ENCODE peak calls at places on chromosome 1, in four cellular contexts. O is A549, Y is HCT116, M is mammary epithelial cell. V is an unnamed sample.

GRCh38 chr1:182355718-182356098 is 35.9 kb downstream of the GLUL start:
- DNase-seq in O (no peak), Y (no peak), M (no peak), V (no peak)

GRCh38 chr1:65260851-65261473 is 48.4 kb upstream of the DNAJC6 start:
- DNase-seq in O (peak), Y (peak), M (peak), V (peak)

GRCh38 chr1:247210062-247210385 is 38.2 kb upstream of the ZNF124 start:
- DNase-seq in O (no peak), Y (no peak), M (no peak), V (no peak)

GRCh38 chr1:182633657-182634281 is 29.6 kb upstream of the RGS16 start:
- DNase-seq in O (no peak), Y (no peak), M (no peak), V (no peak)

GRCh38 chr1:208936431-208936830 is 647.1 kb upstream of the CAMK1G start:
- DNase-seq in O (no peak), Y (no peak), M (no peak), V (no peak)

GRCh38 chr1:7422561-7422960 is 348.5 kb upstream of the VAMP3 start:
- DNase-seq in O (no peak), Y (no peak), M (no peak), V (no peak)

GRCh38 chr1:70194601-70195000 is 10.8 kb downstream of the LRRC40 start:
- DNase-seq in O (no peak), Y (no peak), M (no peak), V (no peak)

GRCh38 chr1:27655151-27655929 is 16.7 kb downstream of the IFI6 start:
- DNase-seq in O (no peak), Y (no peak), M (no peak), V (no peak)

GRCh38 chr1:109161836-109162606 is 48.1 kb downstream of the ELAPOR1 start:
- DNase-seq in O (no peak), Y (no peak), M (peak), V (peak)

GRCh38 chr1:206878456-206878855 is 13.0 kb downstream of the IL20 start:
- DNase-seq in O (peak), Y (peak), M (no peak), V (no peak)
- TF ChIP-seq CTCF in O (no peak), Y (peak), M (peak), V (peak)

GRCh38 chr1:15424981-15425380 is 13.3 kb upstream of the CTRC start:
- DNase-seq in O (no peak), Y (no peak), M (no peak), V (no peak)

GRCh38 chr1:15425961-15426360 is 12.3 kb upstream of the CTRC start:
- DNase-seq in O (no peak), Y (no peak), M (no peak), V (no peak)

GRCh38 chr1:15425521-15425920 is 12.7 kb upstream of the CTRC start:
- DNase-seq in O (no peak), Y (no peak), M (no peak), V (no peak)

GRCh38 chr1:15427280-15427666 is 11.0 kb upstream of the CTRC start:
- DNase-seq in O (no peak), Y (no peak), M (no peak), V (no peak)

DNA sequence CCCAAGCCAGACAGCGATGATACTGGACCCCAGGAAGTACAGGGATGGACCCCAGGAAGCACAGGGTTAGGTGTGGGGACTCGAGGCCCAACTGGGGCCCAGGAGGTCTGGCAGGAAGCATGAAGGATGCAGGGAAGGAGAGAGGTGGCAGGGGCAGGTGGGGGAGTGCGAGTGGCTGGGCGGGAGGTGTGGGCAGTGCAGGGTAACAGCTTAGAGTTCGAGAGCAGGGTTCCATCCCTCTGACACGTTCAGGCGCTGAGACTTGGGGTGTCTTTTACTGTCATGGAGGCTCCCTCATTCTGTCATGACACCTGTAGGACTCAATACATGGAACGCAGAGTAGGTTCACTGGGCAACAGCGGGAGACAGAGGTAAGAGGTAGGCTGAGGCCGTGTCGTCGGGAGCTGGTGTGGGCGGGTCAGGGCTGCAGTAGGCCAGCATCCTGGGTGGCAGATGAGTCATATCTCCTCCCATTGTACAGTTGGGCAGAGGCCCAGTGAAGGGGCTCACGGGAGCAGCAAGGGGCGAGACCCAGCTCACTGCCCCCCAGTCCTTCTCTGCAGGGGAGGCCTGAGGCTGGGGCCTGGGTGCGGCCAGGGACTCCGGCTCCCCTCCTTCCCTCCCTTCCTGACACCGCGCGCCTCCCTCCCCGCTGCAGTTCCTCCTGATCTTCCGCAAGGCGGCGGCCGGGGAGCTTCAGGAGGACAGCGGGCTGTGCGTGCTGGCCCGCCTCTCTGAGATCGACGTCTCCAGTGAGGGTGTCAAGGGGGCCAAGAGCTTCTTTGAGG is 11.6 kb upstream of the CTRC start:
- DNase-seq in O (peak), Y (no peak), M (no peak), V (no peak)
- TF ChIP-seq CTCF in O (peak), Y (no peak), M (no peak), V (no peak)

GRCh38 chr1:2237773-2238172 is 9.7 kb downstream of the SKI start:
- DNase-seq in O (peak), Y (no peak), M (no peak), V (no peak)
- TF ChIP-seq CTCF in O (no peak), Y (peak), M (no peak), V (peak)

GRCh38 chr1:1307908-1308755 is at the start of the genes ACAP3 and PUSL1:
- DNase-seq in O (peak), Y (peak), M (peak), V (peak)
- TF ChIP-seq CTCF in O (no peak), Y (no peak), M (no peak), V (peak)

DNA sequence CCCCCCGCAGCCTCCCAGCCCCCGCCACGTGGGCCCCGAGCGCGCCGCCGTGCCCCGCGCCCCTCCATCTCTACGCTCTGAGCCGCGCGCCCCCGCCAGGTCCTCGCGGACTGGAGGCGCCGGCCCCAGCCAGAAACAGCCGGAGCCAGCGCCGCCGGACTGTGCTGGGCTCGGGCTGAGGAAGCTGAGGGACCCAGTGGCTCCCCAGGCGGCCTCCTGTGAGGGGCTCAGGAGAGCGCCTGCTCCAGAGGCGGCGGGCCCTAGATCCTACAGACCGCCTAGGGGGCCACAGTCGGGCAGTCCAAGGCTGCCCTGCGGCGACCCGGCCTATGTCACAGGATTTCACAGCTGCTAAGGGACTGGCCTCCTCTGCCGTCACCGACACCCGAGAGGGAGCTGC is 82.1 kb downstream of the NENF start:
- DNase-seq in O (no peak), Y (no peak), M (no peak), V (no peak)
- TF ChIP-seq CTCF in O (no peak), Y (no peak), M (no peak), V (no peak)

DNA sequence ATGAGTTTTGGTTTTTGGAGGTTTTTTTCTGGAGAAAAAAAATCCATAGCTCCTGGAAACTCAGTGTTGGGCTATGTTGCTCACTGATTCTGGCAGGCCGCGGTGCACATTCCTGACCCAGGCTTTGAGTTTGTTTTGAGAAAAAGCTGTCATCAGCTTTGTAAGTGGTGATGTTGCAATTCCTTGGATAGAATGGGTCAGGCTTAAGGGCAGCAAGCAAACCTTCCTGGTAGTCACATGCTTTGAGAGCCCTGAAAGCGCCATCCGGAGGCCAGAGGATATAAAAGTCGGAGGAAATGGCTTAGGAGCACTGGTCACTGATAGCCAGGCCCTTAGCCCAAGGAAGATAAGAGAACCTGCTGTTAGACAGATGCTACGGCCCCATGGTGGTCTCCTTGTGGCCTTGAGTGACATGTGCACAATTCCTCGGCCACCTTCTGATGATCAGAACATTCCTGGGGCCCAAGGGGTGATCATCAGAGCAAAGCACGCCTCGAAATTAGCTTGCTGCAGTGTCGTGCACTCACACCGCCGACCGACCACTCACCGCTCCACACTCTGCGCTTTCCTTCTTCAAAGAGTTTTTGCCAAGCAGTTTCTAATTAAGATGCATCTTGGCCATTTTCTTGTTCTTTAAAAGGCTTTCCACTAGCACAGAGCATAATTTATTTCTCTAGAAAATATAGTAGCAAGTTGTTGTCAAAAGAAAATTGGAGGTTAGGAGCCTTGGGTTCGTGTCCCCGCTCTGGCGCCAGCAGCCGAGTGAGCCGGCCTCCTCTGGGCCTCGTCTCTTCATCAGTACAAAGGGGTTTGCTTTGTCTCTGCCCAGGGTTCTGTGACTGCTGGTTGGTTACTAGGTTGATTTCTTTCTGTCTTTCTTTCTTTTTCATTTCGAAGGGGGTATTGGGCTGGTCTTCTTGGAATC is 78.7 kb downstream of the MAN1C1 start:
- DNase-seq in O (peak), Y (no peak), M (peak), V (peak)
- TF ChIP-seq CTCF in O (peak), Y (peak), M (peak), V (peak)

DNA sequence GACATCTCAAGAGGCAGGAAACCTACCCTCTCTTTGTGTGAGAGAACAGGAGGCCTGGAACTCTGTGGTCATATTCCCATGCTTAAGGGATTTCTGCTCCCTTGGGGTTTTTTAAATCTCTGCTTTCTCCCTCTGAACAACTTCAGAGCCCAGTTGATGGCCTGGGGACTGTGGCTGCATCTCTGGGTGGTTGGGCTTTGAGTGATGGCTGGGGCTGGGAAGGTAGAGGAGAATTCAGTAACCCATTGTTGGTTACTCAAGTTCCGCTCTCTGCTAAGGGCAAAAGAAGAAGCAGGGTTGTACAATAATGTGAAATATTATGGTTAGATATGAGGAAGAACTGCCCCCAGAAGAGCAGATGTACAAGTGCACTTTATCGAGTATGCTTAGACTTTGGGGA is 72.1 kb upstream of the CNTN2 start:
- DNase-seq in O (no peak), Y (no peak), M (no peak), V (no peak)
- TF ChIP-seq CTCF in O (no peak), Y (no peak), M (no peak), V (no peak)

DNA sequence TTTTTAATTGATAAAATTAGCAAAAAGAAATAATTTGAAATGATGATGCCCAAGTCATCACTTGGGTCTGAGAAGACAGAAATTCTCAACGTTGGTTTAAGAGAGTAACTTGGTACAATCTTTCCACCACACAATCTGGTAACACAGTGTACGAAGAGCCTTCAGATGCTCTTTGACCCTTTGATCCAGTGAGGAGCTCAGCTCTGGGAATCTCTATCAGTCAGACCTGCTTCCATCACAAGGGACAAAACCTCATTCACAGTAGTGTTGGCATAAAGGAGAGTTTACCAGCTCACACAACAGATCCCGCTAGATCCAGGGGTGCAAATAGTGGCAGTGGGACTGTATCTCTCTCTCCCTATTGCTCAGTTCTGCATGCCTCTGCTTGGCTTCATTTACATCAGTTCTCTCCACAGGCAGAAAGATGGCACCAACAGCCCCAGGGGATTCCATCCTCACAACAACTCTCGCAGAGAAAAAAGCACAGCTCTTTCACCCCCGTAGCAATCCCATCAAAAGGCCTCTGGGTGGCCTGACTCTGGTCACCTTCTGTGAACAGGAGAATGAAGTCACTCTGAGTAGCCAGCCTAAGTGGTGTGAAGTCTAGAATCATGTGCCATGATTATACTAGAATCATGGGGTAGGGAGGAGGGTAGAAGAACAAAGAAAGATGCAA is 119.7 kb downstream of the ZNF281 start:
- DNase-seq in O (peak), Y (peak), M (no peak), V (peak)
- TF ChIP-seq CTCF in O (peak), Y (peak), M (no peak), V (peak)